ENCODE peak calls at places on chromosome 1, in seven cellular contexts. T is stimulated activated CD4-positive, alpha-beta T cell treated with anti-CD3 and anti-CD28 coated beads, Interleukin-15, amount 100 ng/mL, for 1 hour; X is SK-MEL-5; W is heart left ventricle; Y is progenitor cell of endocrine pancreas; C is brain microvascular endothelial cell; H is activated CD8-positive, alpha-beta memory T cell treated with anti-CD3 and anti-CD28 coated beads for 4 hours. J is an unnamed sample.

GRCh38 chr1:157849229-157849875 is 7.7 kb upstream of the CD5L start:
- DNase-seq in Y (no peak), H (no peak), C (no peak), W (no peak), X (no peak), T (no peak), J (peak)

GRCh38 chr1:219459321-219460105 is 153.4 kb downstream of the ZC3H11B start:
- DNase-seq in H (no peak), Y (no peak), X (peak), W (no peak), T (no peak), C (no peak), J (no peak)

GRCh38 chr1:53274026-53274425 is 35.7 kb upstream of the MAGOH start:
- DNase-seq in X (no peak), H (no peak), T (no peak), C (no peak), Y (no peak), W (no peak), J (no peak)

GRCh38 chr1:88916883-88917282 is 25.5 kb upstream of the GTF2B start:
- DNase-seq in W (no peak), Y (no peak), T (no peak), H (no peak), X (no peak), C (no peak), J (no peak)

GRCh38 chr1:93708734-93709481 is 27.3 kb upstream of the BCAR3 start:
- DNase-seq in W (no peak), Y (no peak), T (no peak), C (no peak), X (no peak), H (no peak), J (peak)

GRCh38 chr1:43836267-43836951 is 97.2 kb upstream of the ARTN start:
- DNase-seq in T (peak), X (no peak), C (no peak), Y (no peak), H (peak), W (peak), J (no peak)

GRCh38 chr1:201955009-201955749 is at the start of gene TIMM17A:
- DNase-seq in H (peak), X (peak), Y (peak), C (peak), T (peak), W (peak), J (peak)

GRCh38 chr1:61086245-61086644 is 3.9 kb downstream of the NFIA start:
- DNase-seq in X (no peak), W (no peak), T (no peak), H (no peak), C (no peak), Y (no peak), J (peak)

GRCh38 chr1:221858758-221859157 is 116.9 kb upstream of the DUSP10 start:
- DNase-seq in T (no peak), C (peak), Y (no peak), H (no peak), X (peak), W (no peak), J (no peak)